ENCODE peak calls at places on chromosomes 16 and 17, in seven cellular contexts. X is adrenal gland, J is IMR-90, U is GM12892, K is transverse colon, P is Peyer's patch, B is lower leg skin. F is an unnamed sample.

GRCh38 chr16:89304181-89304851 is 86.8 kb downstream of the ZNF778 start:
- DNase-seq in X (no peak), J (no peak), U (no peak), K (no peak), P (no peak), B (no peak), F (no peak)

GRCh38 chr16:64092284-64092683 is 1029.6 kb downstream of the CDH11 start:
- DNase-seq in X (no peak), J (peak; percentile 65), U (no peak), K (no peak), P (no peak), B (no peak), F (no peak)

GRCh38 chr16:67357561-67357960 is 30.9 kb downstream of the LRRC36 start:
- DNase-seq in X (no peak), J (no peak), U (no peak), K (no peak), P (no peak), B (no peak), F (no peak)

GRCh38 chr17:4944554-4945175 is 3.7 kb downstream of the PFN1 start:
- DNase-seq in X (no peak), J (no peak), U (no peak), K (no peak), P (no peak), B (no peak), F (no peak)

GRCh38 chr17:1647802-1648581 is 1.7 kb downstream of the RILP start:
- DNase-seq in X (no peak), J (no peak), U (no peak), K (peak; percentile 53), P (no peak), B (no peak), F (no peak)

GRCh38 chr17:66002063-66002585 is 189.8 kb downstream of the CEP112 start:
- DNase-seq in X (no peak), J (no peak), U (no peak), K (no peak), P (no peak), B (no peak), F (no peak)

GRCh38 chr16:964696-965395 is 5.9 kb downstream of the LMF1 start:
- DNase-seq in X (no peak), J (no peak), U (no peak), K (peak; percentile 36), P (no peak), B (no peak), F (no peak)

GRCh38 chr17:49439305-49439672 is 24.6 kb upstream of the PHB1 start:
- DNase-seq in X (no peak), J (no peak), U (no peak), K (no peak), P (no peak), B (no peak), F (no peak)

GRCh38 chr17:35116845-35117244 is 2.8 kb downstream of the RAD51D start:
- DNase-seq in X (no peak), J (no peak), U (no peak), K (no peak), P (no peak), B (no peak), F (no peak)

GRCh38 chr17:71202449-71202848 is 918.4 kb upstream of the SOX9 start:
- DNase-seq in X (no peak), J (no peak), U (no peak), K (no peak), P (no peak), B (no peak), F (no peak)

GRCh38 chr16:82456683-82457082 is 170.1 kb upstream of the CDH13 start:
- DNase-seq in X (peak; percentile 30), J (peak; percentile 36), U (peak; percentile 27), K (peak; percentile 53), P (peak; percentile 53), B (peak; percentile 21), F (peak; percentile 59)

GRCh38 chr16:19046062-19046461 is 21.4 kb upstream of the COQ7 start:
- DNase-seq in X (no peak), J (no peak), U (no peak), K (no peak), P (no peak), B (no peak), F (no peak)

GRCh38 chr17:56653877-56654276 is 60.4 kb downstream of the NOG start:
- DNase-seq in X (no peak), J (peak; percentile 52), U (no peak), K (no peak), P (no peak), B (no peak), F (peak; percentile 43)

GRCh38 chr16:88907768-88908167 is 41.3 kb upstream of the PABPN1L start:
- DNase-seq in X (no peak), J (peak; percentile 56), U (no peak), K (no peak), P (no peak), B (no peak), F (peak; percentile 60)

GRCh38 chr16:81181013-81181720 is 57.3 kb upstream of the BCO1 start:
- DNase-seq in X (peak; percentile 80), J (peak; percentile 97), U (no peak), K (peak; percentile 63), P (no peak), B (peak; percentile 93), F (peak; percentile 75)

GRCh38 chr17:39261286-39261685 is 35.5 kb upstream of the STAC2 start:
- DNase-seq in X (no peak), J (no peak), U (no peak), K (no peak), P (no peak), B (no peak), F (no peak)

GRCh38 chr17:45409659-45410076 is 23.0 kb downstream of the ARHGAP27 start:
- DNase-seq in X (no peak), J (no peak), U (no peak), K (no peak), P (peak; percentile 49), B (no peak), F (no peak)

GRCh38 chr16:13803974-13804373 is 116.0 kb upstream of the ERCC4 start:
- DNase-seq in X (no peak), J (no peak), U (no peak), K (no peak), P (no peak), B (no peak), F (no peak)

GRCh38 chr16:79950932-79951719 is 350.6 kb upstream of the MAF start:
- DNase-seq in X (no peak), J (no peak), U (no peak), K (no peak), P (no peak), B (peak; percentile 39), F (no peak)

GRCh38 chr17:47915667-47916242 is 19.7 kb downstream of the SP2 start:
- DNase-seq in X (no peak), J (no peak), U (no peak), K (no peak), P (no peak), B (no peak), F (no peak)

GRCh38 chr16:57993452-57993851 is 7.0 kb downstream of the ZNF319 start:
- DNase-seq in X (no peak), J (no peak), U (no peak), K (no peak), P (no peak), B (no peak), F (no peak)

GRCh38 chr16:56919099-56919800 is 12.7 kb upstream of the HERPUD1 start:
- DNase-seq in X (no peak), J (no peak), U (no peak), K (no peak), P (no peak), B (peak; percentile 40), F (no peak)

GRCh38 chr16:82134884-82135283 is 35.1 kb downstream of the MPHOSPH6 start:
- DNase-seq in X (no peak), J (no peak), U (no peak), K (no peak), P (no peak), B (no peak), F (no peak)

DNA sequence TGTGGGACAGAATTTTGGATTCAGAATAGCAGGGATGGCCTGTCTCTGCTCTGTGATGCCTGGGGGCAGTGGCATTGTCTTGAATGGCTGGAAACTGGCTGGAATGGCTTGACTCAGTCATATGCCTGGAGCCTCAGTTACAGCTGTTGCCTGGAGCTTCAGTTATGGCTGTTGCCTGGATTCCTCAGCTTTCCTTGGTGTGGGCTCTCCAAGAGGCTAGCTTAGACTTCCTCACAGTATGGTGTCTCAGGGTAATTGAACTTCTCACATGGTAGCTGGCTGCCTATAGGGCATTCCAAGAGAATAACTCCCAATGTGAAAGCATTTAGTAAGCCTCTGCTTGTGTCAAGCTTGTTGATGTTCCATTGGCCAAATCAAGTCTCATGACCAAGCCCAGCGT is 21.1 kb downstream of the KRT23 start:
- DNase-seq in X (no peak), J (no peak), U (no peak), K (no peak), P (no peak), B (no peak), F (no peak)
- TF ChIP-seq POLR2A in X (no peak), J (no peak), U (no peak), K (no peak), P (no peak), B (no peak), F (no peak)

DNA sequence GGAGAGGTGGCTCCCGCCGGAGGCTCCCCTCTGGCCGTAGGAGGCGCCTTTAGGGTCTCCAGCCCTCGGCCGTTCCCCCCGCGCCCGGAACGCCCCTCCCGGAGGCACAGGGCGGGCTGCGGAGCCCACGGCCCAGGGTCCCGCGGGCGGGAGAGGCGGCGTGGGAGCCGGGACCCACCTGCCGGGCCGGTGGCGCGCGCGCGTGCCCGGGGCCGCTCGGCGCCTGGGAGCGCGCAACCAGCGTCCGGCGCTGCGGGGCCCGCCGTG is at the start of gene MIF4GD:
- DNase-seq in X (no peak), J (peak; percentile 54), U (no peak), K (no peak), P (no peak), B (no peak), F (no peak)
- TF ChIP-seq POLR2A in X (peak; percentile 62), J (no peak), U (no peak), K (no peak), P (peak; percentile 71), B (no peak), F (no peak)

GRCh38 chr16:84774810-84775209 is 45.0 kb upstream of the CRISPLD2 start:
- DNase-seq in X (no peak), J (peak; percentile 98), U (no peak), K (no peak), P (no peak), B (peak; percentile 45), F (peak; percentile 55)
- TF ChIP-seq POLR2A in X (no peak), J (no peak), U (no peak), K (no peak), P (no peak), B (no peak), F (no peak)

DNA sequence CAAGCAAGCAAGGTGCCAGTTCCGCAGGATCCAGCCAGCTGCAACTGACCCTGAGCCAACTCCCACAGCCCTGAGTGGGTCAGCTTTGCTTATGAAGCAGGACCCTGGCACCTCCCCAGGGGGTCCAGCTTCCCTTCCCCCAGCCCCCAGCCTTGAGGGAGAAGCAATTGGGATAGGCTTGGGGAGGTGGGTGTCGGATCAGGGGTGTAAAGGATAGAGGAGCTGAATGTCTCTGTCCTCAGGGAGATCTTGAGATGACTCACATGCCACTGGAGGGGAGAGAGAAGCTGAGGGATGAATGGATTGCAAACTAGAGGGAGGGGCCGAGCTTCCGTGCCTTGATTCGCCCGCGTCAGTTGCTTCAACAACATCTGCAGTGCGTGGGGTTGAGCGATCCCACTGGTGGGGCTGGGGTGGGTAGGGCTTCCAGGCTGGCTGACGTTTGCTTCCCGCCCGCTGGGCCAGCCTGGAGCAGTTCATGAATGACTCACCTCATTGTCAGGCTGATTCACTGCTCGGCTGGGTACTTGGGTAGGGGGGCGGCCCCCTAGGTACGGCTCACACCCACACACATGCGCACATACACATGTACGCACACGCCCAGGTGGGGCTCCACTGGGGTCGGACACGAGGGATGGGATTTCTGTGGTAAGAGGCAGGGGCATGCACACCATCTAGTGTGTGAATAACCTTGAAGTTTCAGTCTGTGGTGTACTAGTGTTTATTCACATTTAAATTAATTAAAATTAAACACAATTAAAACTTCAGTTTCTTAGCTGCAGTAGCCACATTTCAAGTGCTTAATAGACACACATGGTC is 3.6 kb upstream of the HROB start:
- DNase-seq in X (peak; percentile 89), J (peak; percentile 100), U (no peak), K (peak; percentile 73), P (peak; percentile 73), B (peak; percentile 89), F (peak; percentile 97)
- TF ChIP-seq POLR2A in X (peak; percentile 60), J (peak; percentile 66), U (no peak), K (no peak), P (no peak), B (no peak), F (no peak)